ENCODE peak calls at places on chromosomes 13 and 19, in ten cellular contexts. A is Caco-2, H is stomach, M is fibroblast of lung, G is Calu3, B is endothelial cell, X is thoracic aorta, O is AG10803, I is IMR-90, F is SK-N-SH. S is an unnamed sample.

GRCh38 chr19:15934332-15935078 is at the start of gene CYP4F11:
- DNase-seq in A (no peak), H (peak), M (no peak), G (peak), B (no peak), X (peak), O (no peak), I (no peak), F (no peak), S (no peak)

GRCh38 chr13:31174018-31174417 is 12.3 kb upstream of the HSPH1 start:
- DNase-seq in A (no peak), H (no peak), M (peak), G (no peak), B (no peak), X (no peak), O (peak), I (peak), F (no peak), S (no peak)

GRCh38 chr13:66899955-66900354 is 330.2 kb downstream of the PCDH9 start:
- DNase-seq in A (no peak), H (no peak), M (peak), G (no peak), B (no peak), X (no peak), O (no peak), I (peak), F (peak), S (no peak)

GRCh38 chr13:42377640-42378382 is 105.9 kb downstream of the AKAP11 start:
- DNase-seq in A (no peak), H (no peak), M (no peak), G (no peak), B (no peak), X (no peak), O (no peak), I (no peak), F (no peak), S (no peak)

GRCh38 chr19:7614859-7615741 is 14.2 kb downstream of the XAB2 start:
- DNase-seq in A (no peak), H (no peak), M (no peak), G (no peak), B (no peak), X (no peak), O (no peak), I (no peak), F (no peak), S (no peak)

GRCh38 chr13:79030513-79030912 is 371.6 kb upstream of the OBI1 start:
- DNase-seq in A (no peak), H (no peak), M (no peak), G (no peak), B (no peak), X (no peak), O (no peak), I (no peak), F (peak), S (no peak)

GRCh38 chr19:13014101-13014920 is 19.0 kb downstream of the NFIX start:
- DNase-seq in A (no peak), H (no peak), M (peak), G (no peak), B (no peak), X (no peak), O (peak), I (no peak), F (no peak), S (no peak)

GRCh38 chr13:60412909-60413616 is 16.0 kb downstream of the TDRD3 start:
- DNase-seq in A (no peak), H (no peak), M (no peak), G (no peak), B (no peak), X (no peak), O (no peak), I (no peak), F (no peak), S (no peak)

GRCh38 chr19:29806098-29806866 is 5.5 kb upstream of the CCNE1 start:
- DNase-seq in A (peak), H (no peak), M (peak), G (no peak), B (no peak), X (no peak), O (peak), I (peak), F (peak), S (no peak)

GRCh38 chr13:39415403-39415802 is 187.6 kb downstream of the LHFPL6 start:
- DNase-seq in A (peak), H (no peak), M (peak), G (peak), B (peak), X (no peak), O (peak), I (peak), F (peak), S (no peak)

GRCh38 chr19:10653732-10654609 is at the start of gene ILF3:
- DNase-seq in A (peak), H (peak), M (peak), G (peak), B (peak), X (peak), O (peak), I (peak), F (peak), S (peak)

GRCh38 chr13:85974604-85975366 is 175.6 kb upstream of the SLITRK6 start:
- DNase-seq in A (no peak), H (no peak), M (peak), G (no peak), B (no peak), X (no peak), O (no peak), I (no peak), F (no peak), S (no peak)

GRCh38 chr13:34733720-34734119 is 208.3 kb upstream of the NBEA start:
- DNase-seq in A (no peak), H (no peak), M (peak), G (no peak), B (no peak), X (no peak), O (peak), I (no peak), F (no peak), S (no peak)

GRCh38 chr19:5867201-5868136 is 2.9 kb downstream of the FUT5 start:
- DNase-seq in A (no peak), H (no peak), M (no peak), G (no peak), B (no peak), X (no peak), O (no peak), I (no peak), F (no peak), S (no peak)

GRCh38 chr19:5864013-5864720 is 6.2 kb downstream of the FUT5 start:
- DNase-seq in A (no peak), H (no peak), M (no peak), G (no peak), B (no peak), X (no peak), O (no peak), I (no peak), F (peak), S (no peak)

GRCh38 chr19:5865772-5866171 is 4.6 kb downstream of the FUT5 start:
- DNase-seq in A (no peak), H (no peak), M (no peak), G (no peak), B (no peak), X (no peak), O (no peak), I (no peak), F (peak), S (no peak)

GRCh38 chr19:5863030-5863665 is 7.2 kb downstream of the FUT5 start:
- DNase-seq in A (no peak), H (no peak), M (no peak), G (no peak), B (no peak), X (no peak), O (no peak), I (no peak), F (peak), S (no peak)

DNA sequence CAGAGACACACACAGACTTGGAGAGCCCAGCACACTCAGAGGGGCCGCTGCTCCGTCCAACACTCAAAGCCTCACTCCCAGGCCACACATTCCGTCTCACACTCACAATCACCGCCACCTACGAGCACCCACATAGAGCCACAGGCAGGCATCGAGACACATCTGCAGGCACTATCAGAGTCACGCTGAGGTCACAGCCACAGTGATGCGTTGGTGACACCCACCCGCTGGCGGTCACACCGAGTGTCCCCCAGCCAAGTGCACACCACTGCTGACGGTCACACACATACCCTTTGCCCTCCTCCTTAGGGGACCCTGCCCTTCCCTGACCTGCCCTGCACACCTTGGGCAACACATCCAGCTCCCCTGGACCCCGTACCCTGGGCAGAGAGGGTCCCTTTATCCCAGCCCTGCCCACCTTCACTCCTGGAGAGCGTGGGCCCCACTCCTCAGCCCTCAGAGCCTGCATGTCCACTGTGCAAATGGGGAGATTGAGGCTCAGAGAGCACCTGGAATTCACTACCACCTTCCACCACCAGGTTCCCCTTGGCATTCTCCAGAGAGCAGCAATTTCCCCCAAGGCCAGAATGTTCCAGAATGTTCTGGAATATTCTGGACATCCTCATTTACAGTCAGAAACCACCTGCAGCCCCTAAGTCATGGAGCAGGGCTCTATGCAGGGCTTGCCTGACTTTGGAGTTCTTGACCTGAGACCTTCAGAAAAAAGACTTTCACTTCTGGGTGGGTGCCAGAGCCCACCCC is 5.4 kb downstream of the FUT5 start:
- DNase-seq in A (no peak), H (no peak), M (no peak), G (no peak), B (no peak), X (no peak), O (no peak), I (no peak), F (peak), S (no peak)
- TF ChIP-seq CTCF in A (peak), H (no peak), M (no peak), G (no peak), B (peak), X (peak), O (no peak), I (peak), F (peak), S (no peak)

GRCh38 chr13:114016321-114017027 is 42.6 kb upstream of the C13orf46 start:
- DNase-seq in A (no peak), H (no peak), M (no peak), G (no peak), B (no peak), X (no peak), O (no peak), I (no peak), F (no peak), S (no peak)

GRCh38 chr13:114018461-114019055 is 44.7 kb upstream of the C13orf46 start:
- DNase-seq in A (no peak), H (no peak), M (no peak), G (no peak), B (no peak), X (no peak), O (no peak), I (no peak), F (no peak), S (no peak)

GRCh38 chr13:114017966-114018365 is 44.1 kb upstream of the C13orf46 start:
- DNase-seq in A (no peak), H (no peak), M (no peak), G (no peak), B (no peak), X (no peak), O (no peak), I (no peak), F (no peak), S (no peak)

GRCh38 chr13:114015608-114016295 is 41.9 kb upstream of the C13orf46 start:
- DNase-seq in A (no peak), H (peak), M (no peak), G (no peak), B (no peak), X (no peak), O (no peak), I (peak), F (no peak), S (no peak)

DNA sequence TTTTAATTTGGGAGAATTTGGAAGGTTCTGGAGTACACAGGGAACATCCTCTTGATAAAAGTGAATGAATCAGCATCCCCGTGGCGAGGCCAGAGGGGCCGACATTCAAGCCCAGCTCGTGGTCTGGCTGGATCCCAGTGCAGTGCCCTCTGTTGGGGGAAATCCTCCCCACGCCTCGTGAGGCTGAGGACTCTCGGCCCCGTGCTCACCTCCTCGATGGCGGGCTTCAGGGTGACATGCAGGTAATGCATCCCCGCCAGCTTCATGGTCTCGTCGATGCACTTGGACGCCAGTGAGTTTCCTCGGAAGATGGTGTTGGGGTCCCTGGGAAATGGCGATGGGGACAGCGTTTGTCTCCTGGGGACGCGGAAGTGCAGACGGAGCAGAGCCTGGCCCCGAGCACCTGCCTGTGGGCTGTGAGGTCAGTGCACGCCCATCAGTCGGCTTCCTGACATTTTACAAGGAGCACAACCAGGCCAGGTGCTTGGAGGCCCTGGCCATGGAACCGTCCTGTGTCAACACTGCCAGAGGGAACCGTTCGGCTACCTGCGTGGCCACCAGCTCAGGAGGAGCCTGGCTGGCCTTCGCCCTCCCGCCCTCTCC is 43.3 kb upstream of the C13orf46 start:
- DNase-seq in A (no peak), H (no peak), M (peak), G (no peak), B (no peak), X (no peak), O (peak), I (peak), F (peak), S (no peak)
- TF ChIP-seq CTCF in A (no peak), H (peak), M (peak), G (no peak), B (no peak), X (no peak), O (peak), I (peak), F (peak), S (peak)

GRCh38 chr19:17794412-17794730 is 567 bp upstream of the B3GNT3 start:
- DNase-seq in A (no peak), H (no peak), M (no peak), G (no peak), B (no peak), X (no peak), O (no peak), I (no peak), F (no peak), S (no peak)
- TF ChIP-seq CTCF in A (no peak), H (no peak), M (no peak), G (no peak), B (no peak), X (no peak), O (no peak), I (no peak), F (no peak), S (no peak)

DNA sequence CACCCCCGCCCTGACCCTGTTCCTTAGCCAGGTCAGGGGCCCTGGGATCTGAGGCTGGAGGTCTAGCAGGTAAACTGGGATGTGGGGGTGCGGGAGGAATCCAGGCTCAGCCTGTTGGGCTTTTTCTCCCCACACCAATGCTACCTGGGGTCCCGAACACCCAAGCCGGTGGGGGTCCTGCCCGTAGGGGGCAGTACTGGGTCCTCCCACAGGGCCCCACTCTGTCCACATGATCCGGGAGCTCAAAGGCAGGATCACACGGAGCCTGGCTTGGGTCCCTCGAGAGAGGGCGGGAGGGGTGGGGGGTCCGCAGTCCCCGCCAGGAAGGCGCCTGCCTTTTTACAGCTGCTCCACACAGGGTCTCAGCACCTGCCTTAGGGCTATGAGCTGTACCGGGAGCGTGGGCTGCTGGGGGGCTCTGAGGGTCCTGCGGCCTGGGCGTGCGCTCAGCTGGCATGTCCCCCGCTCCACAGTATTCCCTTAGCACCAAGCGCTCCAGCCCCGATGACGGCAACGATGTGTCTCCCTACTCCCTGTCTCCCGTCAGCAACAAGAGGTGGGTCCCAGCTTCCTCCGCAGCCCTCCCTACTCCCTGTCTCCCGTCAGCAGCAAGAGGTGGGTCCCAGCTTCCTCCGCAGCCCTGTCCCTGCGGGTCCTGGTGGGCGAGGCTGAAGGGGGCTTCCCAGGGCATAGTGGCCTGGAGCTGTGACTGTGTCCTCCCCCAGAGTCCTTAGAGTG is 12.3 kb upstream of the TEKTIP1 start:
- DNase-seq in A (no peak), H (no peak), M (no peak), G (no peak), B (no peak), X (no peak), O (no peak), I (no peak), F (no peak), S (no peak)
- TF ChIP-seq CTCF in A (peak), H (no peak), M (no peak), G (peak), B (peak), X (no peak), O (peak), I (no peak), F (peak), S (peak)

GRCh38 chr19:9431475-9431874 is 3.9 kb downstream of the ZNF266 start:
- DNase-seq in A (no peak), H (no peak), M (no peak), G (no peak), B (peak), X (no peak), O (no peak), I (peak), F (peak), S (no peak)

GRCh38 chr19:9430444-9430843 is 4.9 kb downstream of the ZNF266 start:
- DNase-seq in A (no peak), H (no peak), M (no peak), G (no peak), B (no peak), X (no peak), O (no peak), I (no peak), F (no peak), S (no peak)

GRCh38 chr19:9436358-9436757 is 985 bp upstream of the ZNF266 start:
- DNase-seq in A (no peak), H (no peak), M (no peak), G (no peak), B (no peak), X (no peak), O (no peak), I (no peak), F (no peak), S (no peak)

GRCh38 chr19:9435279-9436268 is at the start of gene ZNF266:
- DNase-seq in A (peak), H (peak), M (peak), G (peak), B (peak), X (peak), O (peak), I (peak), F (peak), S (peak)
- TF ChIP-seq CTCF in A (peak), H (peak), M (peak), G (peak), B (peak), X (peak), O (peak), I (peak), F (peak), S (peak)

DNA sequence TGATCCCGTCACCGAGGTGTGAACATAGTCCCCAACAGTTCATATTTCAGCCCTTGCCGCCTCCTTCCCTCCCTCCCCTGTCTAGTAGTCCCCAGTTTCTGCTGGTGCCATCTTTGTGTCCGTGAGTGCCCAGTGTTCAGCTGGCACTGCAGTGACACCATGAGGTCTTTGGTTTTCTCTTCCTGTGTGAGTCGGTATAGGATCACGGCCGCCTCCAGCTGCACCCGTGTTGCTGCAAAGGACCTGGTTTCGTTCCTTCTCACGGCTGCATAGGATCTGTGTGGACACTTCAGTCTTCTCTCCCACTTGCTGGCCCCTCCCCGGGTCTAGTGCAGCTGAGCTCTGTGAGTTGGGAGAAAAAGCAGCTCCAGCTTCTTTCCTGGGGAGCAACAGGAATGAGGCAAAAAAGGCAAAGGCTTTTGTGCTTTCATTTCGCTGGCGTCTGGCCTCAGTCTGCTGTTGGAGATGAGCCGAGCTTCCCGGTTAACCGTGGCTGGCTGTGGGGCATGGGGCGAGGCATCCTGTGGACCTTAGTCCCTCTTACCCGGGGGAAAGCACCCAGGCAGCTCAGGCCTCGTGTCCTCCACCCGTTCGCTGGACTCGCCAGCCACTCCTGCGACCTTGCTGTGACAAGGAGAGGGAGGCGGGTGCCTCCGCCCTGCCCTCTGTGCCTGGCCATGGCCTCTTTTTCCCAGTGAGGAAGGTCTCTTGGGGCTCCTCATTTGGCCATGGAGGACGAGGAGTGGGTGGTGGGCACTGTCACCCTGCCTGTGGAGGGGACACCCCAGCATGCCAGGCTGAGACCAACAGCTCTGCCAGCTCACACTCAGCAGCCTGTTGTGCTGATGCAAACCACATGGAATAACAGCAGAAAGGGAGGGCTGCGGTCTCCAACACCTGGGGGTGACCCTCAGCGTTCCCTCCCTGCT is 196.5 kb downstream of the TEX29 start:
- DNase-seq in A (peak), H (no peak), M (no peak), G (no peak), B (no peak), X (no peak), O (no peak), I (no peak), F (no peak), S (peak)
- TF ChIP-seq CTCF in A (no peak), H (no peak), M (no peak), G (no peak), B (no peak), X (no peak), O (no peak), I (no peak), F (no peak), S (no peak)

S was measured in osteocyte.